ENCODE peak calls at places on chromosomes 3 and 15, in eight cellular contexts. P is T-helper 1 cell; I is stimulated activated CD4-positive, alpha-beta T cell treated with anti-CD3 and anti-CD28 coated beads, Interleukin-12 subunit alpha, Interleukin-12 subunit beta, amount 100 ng/mL, for 48 hours; N is GM03348; W is GM04503; K is activated CD4-positive, alpha-beta T cell treated with anti-CD3 and anti-CD28 coated beads, Interleukin-2, amount 10 ng/mL, durations not matched to agents 24 days and 14 days; B is MCF 10A; X is astrocyte. L is an unnamed sample.

GRCh38 chr3:170049146-170050000 is 11.6 kb downstream of the GPR160 start:
- DNase-seq in P (no peak), I (no peak), N (no peak), W (no peak), K (no peak), B (no peak), X (peak), L (peak)

GRCh38 chr3:177640319-177640997 is 443.2 kb upstream of the TBL1XR1 start:
- DNase-seq in P (no peak), I (no peak), N (no peak), W (no peak), K (no peak), B (peak), X (no peak), L (peak)

GRCh38 chr3:79067734-79068133 is 700.1 kb downstream of the ROBO1 start:
- DNase-seq in P (no peak), I (no peak), N (no peak), W (no peak), K (no peak), B (no peak), X (no peak), L (no peak)

GRCh38 chr3:74119221-74119620 is 494.5 kb upstream of the PDZRN3 start:
- DNase-seq in P (no peak), I (no peak), N (no peak), W (no peak), K (no peak), B (peak), X (no peak), L (peak)

GRCh38 chr3:136943396-136943795 is 14.4 kb upstream of the IL20RB start:
- DNase-seq in P (no peak), I (no peak), N (no peak), W (no peak), K (no peak), B (no peak), X (no peak), L (no peak)

GRCh38 chr3:134059680-134060560 is 30.2 kb upstream of the SLCO2A1 start:
- DNase-seq in P (no peak), I (no peak), N (peak), W (no peak), K (no peak), B (peak), X (peak), L (no peak)

GRCh38 chr15:67573194-67573593 is 30.7 kb downstream of the MAP2K5 start:
- DNase-seq in P (no peak), I (no peak), N (no peak), W (no peak), K (no peak), B (no peak), X (no peak), L (no peak)

GRCh38 chr15:80343610-80344009 is 60.6 kb upstream of the ARNT2 start:
- DNase-seq in P (no peak), I (no peak), N (no peak), W (no peak), K (no peak), B (no peak), X (no peak), L (no peak)

L was measured in NCI-H510A treated with DMSO at 0.1 percent for 48 hours.